ENCODE peak calls at places on chromosome 1, in eight cellular contexts. D is CD8-positive, alpha-beta T cell; A is fibroblast of lung; S is H9; F is CD4-positive, alpha-beta memory T cell; E is esophagus squamous epithelium; W is aorta; Q is psoas muscle. M is an unnamed sample.

GRCh38 chr1:42957880-42958487 is 684 bp downstream of the SLC2A1 start:
- DNase-seq in D (no peak), A (peak), S (no peak), F (peak), E (no peak), W (peak), Q (peak), M (no peak)

GRCh38 chr1:166391677-166392076 is 224.9 kb upstream of the FAM78B start:
- DNase-seq in D (no peak), A (no peak), S (no peak), F (no peak), E (no peak), W (no peak), Q (no peak), M (no peak)

GRCh38 chr1:199995096-199995685 is 32.3 kb upstream of the NR5A2 start:
- DNase-seq in D (no peak), A (no peak), S (no peak), F (no peak), E (no peak), W (no peak), Q (no peak), M (no peak)

GRCh38 chr1:155909894-155910293 is 1.3 kb downstream of the RIT1 start:
- DNase-seq in D (no peak), A (peak), S (no peak), F (no peak), E (no peak), W (no peak), Q (no peak), M (no peak)

GRCh38 chr1:31038360-31038759 is 27.2 kb downstream of the PUM1 start:
- DNase-seq in D (no peak), A (peak), S (no peak), F (no peak), E (no peak), W (no peak), Q (no peak), M (no peak)

GRCh38 chr1:16158025-16158424 is 2.2 kb upstream of the EPHA2 start:
- DNase-seq in D (no peak), A (no peak), S (no peak), F (peak), E (no peak), W (no peak), Q (no peak), M (no peak)

GRCh38 chr1:206000641-206001339 is 2.4 kb downstream of the RAB7B start:
- DNase-seq in D (no peak), A (no peak), S (peak), F (no peak), E (no peak), W (no peak), Q (no peak), M (no peak)

GRCh38 chr1:117895482-117896114 is 33.8 kb downstream of the GDAP2 start:
- DNase-seq in D (peak), A (peak), S (peak), F (peak), E (no peak), W (no peak), Q (no peak), M (peak)

GRCh38 chr1:197393772-197394171 is 125.7 kb downstream of the CRB1 start:
- DNase-seq in D (no peak), A (no peak), S (no peak), F (no peak), E (no peak), W (no peak), Q (no peak), M (no peak)

GRCh38 chr1:208432346-208432745 is 188.2 kb upstream of the PLXNA2 start:
- DNase-seq in D (no peak), A (no peak), S (no peak), F (no peak), E (no peak), W (no peak), Q (no peak), M (no peak)

GRCh38 chr1:194103516-194104246 is 917.3 kb upstream of the B3GALT2 start:
- DNase-seq in D (no peak), A (no peak), S (no peak), F (no peak), E (no peak), W (peak), Q (no peak), M (no peak)

GRCh38 chr1:82371844-82372498 is 571.2 kb downstream of the ADGRL2 start:
- DNase-seq in D (no peak), A (no peak), S (no peak), F (no peak), E (no peak), W (no peak), Q (no peak), M (no peak)

GRCh38 chr1:110040548-110040947 is 6.1 kb downstream of the STRIP1 start:
- DNase-seq in D (no peak), A (no peak), S (no peak), F (no peak), E (no peak), W (no peak), Q (no peak), M (no peak)

GRCh38 chr1:110421159-110421777 is 13.8 kb upstream of the LAMTOR5 start:
- DNase-seq in D (no peak), A (peak), S (no peak), F (no peak), E (no peak), W (no peak), Q (no peak), M (no peak)

GRCh38 chr1:9440763-9441194 is 98.5 kb upstream of the SLC25A33 start:
- DNase-seq in D (no peak), A (no peak), S (no peak), F (no peak), E (no peak), W (peak), Q (no peak), M (no peak)
- H3K27ac ChIP-seq in D (no peak), A (no peak), S (no peak), F (no peak), E (no peak), W (peak), Q (peak), M (no peak)

DNA sequence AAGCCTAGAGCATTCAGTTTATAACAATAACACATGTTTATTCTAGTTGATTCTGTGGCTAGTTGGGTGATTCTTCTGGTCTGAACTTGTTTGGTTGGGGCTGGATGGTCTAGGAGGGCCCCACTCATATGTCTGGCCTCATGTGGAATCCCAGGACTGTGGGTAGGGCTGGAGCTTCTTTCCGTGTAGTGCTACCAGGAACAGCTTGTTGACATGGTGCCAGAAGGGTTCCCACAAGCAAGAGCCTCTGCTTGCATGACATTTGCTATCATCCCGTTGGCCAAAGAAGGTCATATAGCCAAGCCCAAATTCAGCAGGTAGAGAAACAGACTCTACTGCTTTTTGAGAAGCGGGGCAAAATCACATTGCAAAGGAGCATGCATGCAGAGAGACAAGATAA is 67.6 kb upstream of the PPP2R5A start:
- DNase-seq in D (no peak), A (no peak), S (no peak), F (no peak), E (no peak), W (no peak), Q (no peak), M (no peak)
- H3K27ac ChIP-seq in D (no peak), A (no peak), S (no peak), F (no peak), E (no peak), W (no peak), Q (no peak), M (peak)

GRCh38 chr1:231421616-231421970 is 494 bp downstream of the EGLN1 start:
- DNase-seq in D (peak), A (peak), S (peak), F (no peak), E (no peak), W (no peak), Q (peak), M (no peak)

GRCh38 chr1:231419738-231420298 is 2.3 kb downstream of the EGLN1 start:
- DNase-seq in D (no peak), A (peak), S (no peak), F (no peak), E (no peak), W (no peak), Q (no peak), M (no peak)

GRCh38 chr1:231419147-231419546 is 2.9 kb downstream of the EGLN1 start:
- DNase-seq in D (no peak), A (no peak), S (no peak), F (no peak), E (no peak), W (no peak), Q (no peak), M (no peak)

GRCh38 chr1:231420959-231421615 is 1.0 kb downstream of the EGLN1 start:
- DNase-seq in D (peak), A (peak), S (peak), F (peak), E (peak), W (peak), Q (peak), M (no peak)

DNA sequence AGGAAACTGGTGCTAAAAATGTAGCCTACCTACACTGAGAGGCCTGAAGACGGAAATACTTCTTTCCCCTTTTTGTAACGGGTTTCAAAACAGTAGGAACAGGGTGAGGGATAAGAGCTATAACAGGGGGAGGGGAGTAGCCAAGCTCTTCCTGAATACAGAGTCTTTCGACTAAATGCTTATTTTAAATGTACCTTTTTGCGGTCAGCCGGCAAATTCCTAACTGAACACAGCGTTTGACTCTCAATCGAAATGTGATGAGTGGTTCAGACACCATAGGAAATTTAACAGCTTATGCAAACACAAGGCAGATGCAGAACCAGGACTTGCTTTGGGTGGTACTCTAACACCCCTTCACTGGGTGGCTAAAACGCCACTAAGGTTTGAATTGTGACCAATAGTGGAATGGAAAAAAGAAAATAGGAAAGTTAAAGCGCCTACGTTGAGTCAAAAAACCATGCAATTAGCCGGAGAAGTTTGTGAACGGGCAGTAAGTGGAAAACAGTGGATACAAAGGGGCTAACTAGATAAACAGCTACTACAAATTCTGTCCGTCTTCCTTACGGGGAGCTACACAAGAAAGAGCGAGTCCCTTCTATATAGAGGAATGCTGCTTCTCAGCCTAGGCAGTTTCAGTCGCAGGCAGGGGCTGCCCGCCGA is 1.7 kb downstream of the EGLN1 start:
- DNase-seq in D (no peak), A (peak), S (no peak), F (no peak), E (no peak), W (no peak), Q (no peak), M (no peak)
- H3K27ac ChIP-seq in D (peak), A (peak), S (no peak), F (peak), E (peak), W (peak), Q (peak), M (no peak)

GRCh38 chr1:3422638-3423037 is 31.8 kb upstream of the ARHGEF16 start:
- DNase-seq in D (no peak), A (no peak), S (no peak), F (no peak), E (no peak), W (no peak), Q (no peak), M (no peak)
- H3K27ac ChIP-seq in D (no peak), A (no peak), S (no peak), F (no peak), E (no peak), W (peak), Q (peak), M (no peak)

DNA sequence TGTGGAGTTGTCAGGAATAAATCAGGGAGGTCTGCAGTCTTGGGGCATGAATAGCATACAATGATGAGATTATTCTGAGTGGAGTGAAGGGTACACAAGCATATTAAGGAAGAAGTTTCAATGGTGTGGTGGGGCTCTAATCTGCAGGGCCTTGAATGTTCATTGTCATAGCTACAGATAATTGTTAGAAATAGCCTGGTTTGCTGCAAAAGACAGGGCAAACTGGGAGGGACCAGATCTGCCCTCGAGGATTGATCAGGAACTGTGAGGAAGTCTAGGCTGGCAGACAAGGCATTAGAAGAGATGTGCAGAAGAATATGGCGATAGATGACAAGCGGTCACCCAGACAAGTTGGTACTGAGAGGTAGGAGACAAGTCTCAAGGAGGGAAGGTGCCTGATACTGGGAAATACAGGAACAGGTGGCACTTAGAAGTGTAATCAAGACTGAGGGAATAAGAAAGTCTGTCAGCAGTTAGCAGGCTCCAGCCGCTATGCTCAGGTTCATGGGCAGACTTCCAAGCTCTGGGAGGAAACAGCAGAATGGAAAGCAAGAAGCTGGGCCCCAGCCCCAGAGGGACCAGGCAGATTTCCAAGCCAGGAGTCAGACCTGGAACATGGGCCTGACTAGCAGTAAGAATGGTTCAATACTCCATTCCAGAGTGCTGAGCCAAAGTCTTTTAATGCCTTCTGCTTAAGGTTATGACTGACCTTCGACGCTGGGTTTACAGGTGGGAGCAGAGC is 20.9 kb upstream of the RGL1 start:
- DNase-seq in D (no peak), A (peak), S (no peak), F (no peak), E (no peak), W (peak), Q (peak), M (no peak)
- H3K27ac ChIP-seq in D (no peak), A (no peak), S (no peak), F (no peak), E (no peak), W (no peak), Q (peak), M (peak)